ENCODE peak calls at places on chromosome 6, in nine cellular contexts. I is islet precursor cell; M is right lobe of liver; S is ureter; J is OCI-LY7; G is H7; U is gastrocnemius medialis; O is GM12865; Q is effector CD4-positive, alpha-beta T cell. F is an unnamed sample.

GRCh38 chr6:113860165-113860955 is 3.2 kb downstream of the MARCKS start:
- DNase-seq in Q (no peak), S (peak), G (peak), J (no peak), I (no peak), U (no peak), M (peak), O (peak), F (no peak)

GRCh38 chr6:21742238-21742660 is 148.7 kb downstream of the SOX4 start:
- DNase-seq in U (no peak), S (no peak), O (no peak), Q (no peak), G (no peak), J (no peak), I (no peak), M (no peak), F (no peak)

GRCh38 chr6:35673755-35674154 is 15.0 kb downstream of the FKBP5 start:
- DNase-seq in S (no peak), U (no peak), G (no peak), J (no peak), O (no peak), I (no peak), M (no peak), Q (no peak), F (no peak)

GRCh38 chr6:50147371-50147770 is 97.6 kb upstream of the DEFB112 start:
- DNase-seq in G (no peak), J (no peak), S (no peak), M (no peak), O (no peak), Q (no peak), I (no peak), U (no peak), F (no peak)

GRCh38 chr6:123926000-123926399 is 122.3 kb downstream of the NKAIN2 start:
- DNase-seq in Q (no peak), G (no peak), S (no peak), M (no peak), U (no peak), I (no peak), O (no peak), J (no peak), F (no peak)

GRCh38 chr6:33678932-33679478 is 32.5 kb downstream of the UQCC2 start:
- DNase-seq in Q (no peak), S (no peak), I (no peak), M (no peak), G (no peak), O (no peak), U (no peak), J (no peak), F (no peak)

GRCh38 chr6:35041086-35041855 is 99.9 kb downstream of the TCP11 start:
- DNase-seq in U (no peak), S (no peak), O (no peak), Q (no peak), M (peak), J (no peak), I (no peak), G (no peak), F (no peak)

GRCh38 chr6:110039996-110040383 is 61.9 kb downstream of the GPR6 start:
- DNase-seq in J (peak), U (no peak), O (peak), M (no peak), I (peak), G (peak), S (peak), Q (peak), F (peak)

GRCh38 chr6:37089783-37090182 is 80.2 kb upstream of the PIM1 start:
- DNase-seq in U (no peak), G (no peak), J (no peak), S (no peak), Q (no peak), O (no peak), M (no peak), I (no peak), F (no peak)

GRCh38 chr6:105733556-105734162 is 330.8 kb upstream of the PREP start:
- DNase-seq in U (no peak), S (no peak), J (peak), G (no peak), M (no peak), O (peak), I (no peak), Q (no peak), F (no peak)

GRCh38 chr6:7721654-7722053 is 4.2 kb upstream of the BMP6 start:
- DNase-seq in Q (no peak), G (no peak), O (peak), M (no peak), I (no peak), J (peak), S (no peak), U (no peak), F (no peak)

GRCh38 chr6:22068561-22069346 is 228.1 kb downstream of the PRL start:
- DNase-seq in J (no peak), U (no peak), M (no peak), I (no peak), G (no peak), S (no peak), O (peak), Q (no peak), F (no peak)

GRCh38 chr6:57127763-57128162 is 37.8 kb downstream of the ZNF451 start:
- DNase-seq in Q (no peak), S (no peak), J (no peak), G (no peak), M (no peak), U (no peak), O (no peak), I (no peak), F (no peak)

GRCh38 chr6:31615748-31616147 is 714 bp downstream of the AIF1 start:
- DNase-seq in J (peak), O (no peak), I (no peak), S (no peak), G (no peak), M (no peak), Q (no peak), U (no peak), F (peak)

GRCh38 chr6:15457121-15457646 is 205.6 kb downstream of the DTNBP1 start:
- DNase-seq in J (no peak), I (no peak), M (no peak), O (no peak), Q (no peak), U (no peak), S (no peak), G (no peak), F (no peak)

GRCh38 chr6:89270951-89271721 is 44.0 kb downstream of the GABRR2 start:
- DNase-seq in G (no peak), J (peak), U (no peak), S (no peak), Q (no peak), O (peak), M (no peak), I (peak), F (no peak)

GRCh38 chr6:99297006-99297405 is 52.5 kb downstream of the FAXC start:
- DNase-seq in Q (no peak), G (no peak), I (no peak), J (no peak), M (no peak), U (no peak), S (no peak), O (no peak), F (no peak)

GRCh38 chr6:34616230-34616591 is 60.1 kb upstream of the SPDEF start:
- DNase-seq in M (no peak), J (no peak), I (no peak), G (no peak), Q (no peak), S (no peak), U (no peak), O (no peak), F (no peak)

GRCh38 chr6:150905769-150906168 is 40.3 kb downstream of the MTHFD1L start:
- DNase-seq in I (no peak), G (peak), U (no peak), O (no peak), Q (no peak), S (no peak), M (no peak), J (no peak), F (no peak)

GRCh38 chr6:81878479-81878878 is 126.0 kb upstream of the TENT5A start:
- DNase-seq in U (no peak), O (no peak), G (no peak), Q (no peak), J (no peak), M (no peak), I (no peak), S (no peak), F (no peak)

GRCh38 chr6:20024979-20025378 is 187.3 kb downstream of the MBOAT1 start:
- DNase-seq in S (no peak), J (no peak), U (no peak), G (no peak), O (no peak), I (no peak), Q (no peak), M (no peak), F (no peak)

GRCh38 chr6:167499161-167499660 is 174.3 kb downstream of the TTLL2 start:
- DNase-seq in Q (no peak), J (no peak), U (no peak), M (peak), S (no peak), G (no peak), O (no peak), I (no peak), F (no peak)

GRCh38 chr6:79946773-79947190 is 571 bp downstream of the ELOVL4 start:
- DNase-seq in U (no peak), M (no peak), Q (no peak), O (no peak), I (peak), G (peak), S (no peak), J (no peak), F (peak)

GRCh38 chr6:44788387-44788981 is 401.0 kb downstream of the CDC5L start:
- DNase-seq in M (no peak), O (no peak), S (no peak), G (no peak), J (no peak), Q (no peak), I (peak), U (no peak), F (no peak)

GRCh38 chr6:159059099-159059498 is 14.3 kb upstream of the TAGAP start:
- DNase-seq in Q (no peak), O (peak), M (no peak), I (no peak), U (no peak), J (no peak), G (no peak), S (no peak), F (no peak)

GRCh38 chr6:10951675-10952282 is 64.9 kb downstream of the SYCP2L start:
- DNase-seq in O (peak), J (peak), U (no peak), G (peak), I (no peak), S (no peak), Q (no peak), M (no peak), F (no peak)

GRCh38 chr6:47103931-47104330 is 61.8 kb upstream of the ADGRF1 start:
- DNase-seq in U (no peak), J (peak), O (no peak), M (no peak), G (no peak), S (no peak), Q (no peak), I (no peak), F (no peak)

GRCh38 chr6:29763491-29764289 is 40.5 kb downstream of the HLA-F start:
- DNase-seq in G (no peak), I (peak), M (no peak), S (no peak), Q (no peak), J (no peak), O (peak), U (no peak), F (no peak)

GRCh38 chr6:139364302-139364981 is 10.0 kb downstream of the CITED2 start:
- DNase-seq in Q (no peak), M (no peak), G (peak), O (peak), I (no peak), S (no peak), J (peak), U (no peak), F (no peak)

GRCh38 chr6:1027109-1027794 is 284.6 kb upstream of the FOXQ1 start:
- DNase-seq in G (peak), I (no peak), O (no peak), M (no peak), J (no peak), U (no peak), S (no peak), Q (no peak), F (no peak)

GRCh38 chr6:106927531-106928398 is 46.8 kb downstream of the CD24 start:
- DNase-seq in O (peak), J (peak), M (peak), G (peak), U (no peak), Q (no peak), I (peak), S (no peak), F (no peak)

GRCh38 chr6:41553405-41553999 is 7.3 kb downstream of the FOXP4 start:
- DNase-seq in M (no peak), S (no peak), O (no peak), I (no peak), J (no peak), G (no peak), U (no peak), Q (no peak), F (no peak)

GRCh38 chr6:28775052-28775376 is 148.8 kb downstream of the TRIM27 start:
- DNase-seq in M (no peak), U (no peak), I (no peak), S (no peak), J (no peak), Q (no peak), O (no peak), G (no peak), F (no peak)

F was measured in activated T-helper 1 cell treated with anti-CD3 and anti-CD28 coated beads, Interleukin-12 subunit alpha, Interleukin-12 subunit beta, Interleukin-2, Interleukin-4 antibody, amounts not matched to agents 30 ng/mL and 10 ng/mL and 1 ng/mL, durations not matched to agents 14 hours and 24 hours and 36 hours.